ENCODE peak calls at places on chromosomes 6 and 20, in six cellular contexts. O, B, N, T, C and I are unnamed samples.

GRCh38 chr6:7587631-7588100 is 2.3 kb upstream of the SNRNP48 start:
- DNase-seq in O (peak), B (peak), N (no peak), T (peak), C (peak), I (no peak)

GRCh38 chr20:59242714-59243626 is 57.4 kb upstream of the EDN3 start:
- DNase-seq in O (no peak), B (peak), N (no peak), T (no peak), C (no peak), I (no peak)

GRCh38 chr6:152836523-152836922 is 85.9 kb downstream of the VIP start:
- DNase-seq in O (no peak), B (no peak), N (no peak), T (no peak), C (no peak), I (no peak)

GRCh38 chr20:60060593-60060992 is 102.4 kb downstream of the CDH26 start:
- DNase-seq in O (no peak), B (peak), N (no peak), T (no peak), C (no peak), I (no peak)

GRCh38 chr6:132298344-132298949 is 102.8 kb downstream of the MOXD1 start:
- DNase-seq in O (peak), B (peak), N (no peak), T (peak), C (peak), I (peak)

GRCh38 chr20:48069626-48070025 is 284.3 kb upstream of the SULF2 start:
- DNase-seq in O (no peak), B (no peak), N (no peak), T (peak), C (no peak), I (no peak)

GRCh38 chr6:125274935-125275334 is 26.8 kb downstream of the HDDC2 start:
- DNase-seq in O (no peak), B (no peak), N (no peak), T (no peak), C (no peak), I (no peak)

GRCh38 chr20:62702886-62703852 is 5.5 kb upstream of the NTSR1 start:
- DNase-seq in O (no peak), B (peak), N (no peak), T (peak), C (peak), I (no peak)

GRCh38 chr6:36875250-36875633 is 639 bp upstream of the PPIL1 start:
- DNase-seq in O (no peak), B (no peak), N (no peak), T (no peak), C (no peak), I (no peak)

GRCh38 chr6:18090349-18090786 is 32.1 kb downstream of the NHLRC1 start:
- DNase-seq in O (no peak), B (no peak), N (no peak), T (no peak), C (no peak), I (no peak)

GRCh38 chr6:22940571-22941290 is 371.4 kb downstream of the HDGFL1 start:
- DNase-seq in O (no peak), B (no peak), N (no peak), T (peak), C (no peak), I (no peak)

GRCh38 chr6:122405417-122405816 is 6.0 kb downstream of the HSF2 start:
- DNase-seq in O (no peak), B (peak), N (no peak), T (peak), C (no peak), I (no peak)

GRCh38 chr6:136771306-136771705 is 21.0 kb downstream of the MAP3K5 start:
- DNase-seq in O (no peak), B (no peak), N (no peak), T (no peak), C (no peak), I (no peak)

GRCh38 chr6:110287462-110288341 is 70.4 kb downstream of the METTL24 start:
- DNase-seq in O (peak), B (no peak), N (no peak), T (no peak), C (no peak), I (no peak)

DNA sequence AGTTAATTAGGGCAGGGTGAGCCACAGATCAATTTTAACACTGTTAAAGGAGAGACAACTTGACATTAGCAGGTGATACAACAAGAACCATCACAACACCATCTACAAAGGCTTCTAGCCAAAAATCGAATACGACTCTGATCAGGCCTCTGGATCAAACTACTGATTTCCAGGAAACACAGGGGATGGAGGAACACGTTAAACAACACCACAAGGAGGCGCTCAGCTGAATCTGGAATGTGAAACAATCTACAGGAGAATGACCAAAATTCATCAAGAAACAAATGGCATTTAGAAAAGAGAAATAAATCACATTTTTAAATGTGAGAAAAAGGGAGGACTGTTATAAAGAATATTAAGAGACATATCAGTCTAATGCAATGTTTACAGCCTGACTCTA is 13.5 kb upstream of the MAFB start:
- DNase-seq in O (no peak), B (no peak), N (no peak), T (no peak), C (no peak), I (no peak)
- TF ChIP-seq CTCF in O (no peak), B (no peak), N (no peak), T (peak), C (peak), I (peak)

DNA sequence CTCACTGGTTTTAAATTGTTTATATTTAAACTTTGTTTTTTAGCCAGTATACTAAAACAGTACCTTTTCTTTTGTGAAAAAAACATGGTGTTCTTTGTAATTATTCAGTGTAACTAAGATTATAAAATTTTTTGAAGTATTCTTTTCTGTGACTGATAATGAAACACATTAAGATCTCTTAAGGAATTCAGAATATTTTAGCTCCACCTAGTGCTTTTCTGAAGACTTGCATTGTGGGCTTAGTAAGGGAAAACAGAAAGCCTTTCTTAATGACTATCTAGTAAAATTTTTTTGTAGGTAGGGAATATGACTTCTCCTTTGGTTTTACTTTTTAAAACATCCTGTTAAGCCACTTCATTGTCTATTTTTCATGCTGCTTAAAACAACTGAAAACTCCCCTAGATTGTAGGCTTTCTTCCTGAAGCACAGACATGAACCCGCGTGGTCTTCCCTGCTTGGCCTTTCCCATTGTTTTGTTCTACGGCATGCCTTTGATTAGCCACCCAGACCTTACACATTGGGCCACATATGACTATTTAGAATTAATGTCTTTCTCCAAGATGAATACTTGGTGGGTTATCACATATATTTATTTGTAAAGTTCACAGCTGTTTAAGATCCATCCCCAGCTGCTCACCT is 72.1 kb downstream of the AFDN start:
- DNase-seq in O (no peak), B (peak), N (no peak), T (peak), C (peak), I (no peak)
- TF ChIP-seq CTCF in O (peak), B (peak), N (peak), T (peak), C (peak), I (peak)

GRCh38 chr6:90274481-90275030 is 22.1 kb downstream of the BACH2 start:
- DNase-seq in O (peak), B (no peak), N (no peak), T (no peak), C (no peak), I (no peak)
- TF ChIP-seq CTCF in O (no peak), B (no peak), N (no peak), T (no peak), C (no peak), I (no peak)

GRCh38 chr6:49453221-49453620 is 9.8 kb downstream of the MMUT start:
- DNase-seq in O (no peak), B (no peak), N (no peak), T (no peak), C (peak), I (no peak)
- TF ChIP-seq CTCF in O (peak), B (peak), N (peak), T (peak), C (peak), I (peak)

GRCh38 chr6:155495011-155495768 is 39.6 kb upstream of the NOX3 start:
- DNase-seq in O (peak), B (no peak), N (no peak), T (peak), C (peak), I (no peak)
- TF ChIP-seq CTCF in O (no peak), B (no peak), N (no peak), T (peak), C (peak), I (no peak)

GRCh38 chr6:138107078-138107751 is at the start of gene PERP:
- DNase-seq in O (peak), B (peak), N (peak), T (peak), C (peak), I (peak)
- TF ChIP-seq CTCF in O (no peak), B (no peak), N (no peak), T (no peak), C (no peak), I (no peak)

GRCh38 chr20:50130995-50131394 is 18.0 kb upstream of the UBE2V1 start:
- DNase-seq in O (no peak), B (no peak), N (no peak), T (peak), C (no peak), I (no peak)
- TF ChIP-seq CTCF in O (no peak), B (no peak), N (no peak), T (no peak), C (no peak), I (no peak)

GRCh38 chr20:44576297-44576696 is 6.1 kb upstream of the PKIG start:
- DNase-seq in O (no peak), B (no peak), N (no peak), T (peak), C (peak), I (no peak)
- TF ChIP-seq CTCF in O (peak), B (no peak), N (no peak), T (peak), C (peak), I (no peak)